ENCODE peak calls at places on chromosomes 3 and 15, in five cellular contexts. One of them, this sample, is unnamed.

GRCh38 chr3:59809016-59809415 is 759.2 kb upstream of the CFAP20DC start:
- DNase-seq in NCI-H1092 treated with DMSO at 0.1 percent for 48 hours: no peak
- DNase-seq in islet precursor cell: no peak
- DNase-seq in AML-193: no peak
- DNase-seq in K562: no peak
- DNase-seq in this sample: no peak

GRCh38 chr3:157204880-157205279 is 44.9 kb upstream of the CCNL1 start:
- DNase-seq in K562: no peak
- DNase-seq in NCI-H1092 treated with DMSO at 0.1 percent for 48 hours: no peak
- DNase-seq in islet precursor cell: no peak
- DNase-seq in AML-193: no peak
- DNase-seq in this sample: no peak

GRCh38 chr3:123658118-123658859 is 73.4 kb upstream of the HACD2 start:
- DNase-seq in K562: no peak
- DNase-seq in NCI-H1092 treated with DMSO at 0.1 percent for 48 hours: peak
- DNase-seq in islet precursor cell: no peak
- DNase-seq in AML-193: no peak
- DNase-seq in this sample: no peak

GRCh38 chr3:161682715-161683114 is 186.1 kb downstream of the OTOL1 start:
- DNase-seq in NCI-H1092 treated with DMSO at 0.1 percent for 48 hours: no peak
- DNase-seq in K562: no peak
- DNase-seq in AML-193: no peak
- DNase-seq in islet precursor cell: no peak
- DNase-seq in this sample: no peak

GRCh38 chr15:62979252-62979651 is 63.3 kb upstream of the TPM1 start:
- DNase-seq in AML-193: no peak
- DNase-seq in islet precursor cell: no peak
- DNase-seq in NCI-H1092 treated with DMSO at 0.1 percent for 48 hours: no peak
- DNase-seq in K562: no peak
- DNase-seq in this sample: no peak

GRCh38 chr15:89828324-89829145 is 13.9 kb upstream of the ANPEP start:
- DNase-seq in K562: no peak
- DNase-seq in NCI-H1092 treated with DMSO at 0.1 percent for 48 hours: no peak
- DNase-seq in islet precursor cell: peak
- DNase-seq in AML-193: no peak
- DNase-seq in this sample: no peak

GRCh38 chr3:127744216-127744815 is 71.6 kb downstream of the ABTB1 start:
- DNase-seq in AML-193: no peak
- DNase-seq in K562: no peak
- DNase-seq in islet precursor cell: no peak
- DNase-seq in NCI-H1092 treated with DMSO at 0.1 percent for 48 hours: no peak
- DNase-seq in this sample: no peak

GRCh38 chr15:85584791-85585360 is 204.5 kb downstream of the AKAP13 start:
- DNase-seq in islet precursor cell: no peak
- DNase-seq in AML-193: no peak
- DNase-seq in NCI-H1092 treated with DMSO at 0.1 percent for 48 hours: no peak
- DNase-seq in K562: no peak
- DNase-seq in this sample: no peak

GRCh38 chr15:100588638-100589242 is 13.2 kb downstream of the LINS1 start:
- DNase-seq in AML-193: no peak
- DNase-seq in NCI-H1092 treated with DMSO at 0.1 percent for 48 hours: no peak
- DNase-seq in K562: peak
- DNase-seq in islet precursor cell: no peak
- DNase-seq in this sample: no peak

GRCh38 chr3:43076857-43077256 is 29.0 kb downstream of the POMGNT2 start:
- DNase-seq in NCI-H1092 treated with DMSO at 0.1 percent for 48 hours: no peak
- DNase-seq in AML-193: no peak
- DNase-seq in K562: no peak
- DNase-seq in islet precursor cell: no peak
- DNase-seq in this sample: peak

GRCh38 chr3:150739877-150740645 is 22.9 kb downstream of the SIAH2 start:
- DNase-seq in K562: peak
- DNase-seq in islet precursor cell: no peak
- DNase-seq in NCI-H1092 treated with DMSO at 0.1 percent for 48 hours: no peak
- DNase-seq in AML-193: no peak
- DNase-seq in this sample: peak

GRCh38 chr15:51844747-51845426 is 15.4 kb downstream of the TMOD3 start:
- DNase-seq in AML-193: no peak
- DNase-seq in NCI-H1092 treated with DMSO at 0.1 percent for 48 hours: no peak
- DNase-seq in K562: no peak
- DNase-seq in islet precursor cell: no peak
- DNase-seq in this sample: no peak

GRCh38 chr3:103918336-103918735 is 1448.4 kb upstream of the ALCAM start:
- DNase-seq in AML-193: no peak
- DNase-seq in K562: no peak
- DNase-seq in islet precursor cell: no peak
- DNase-seq in NCI-H1092 treated with DMSO at 0.1 percent for 48 hours: no peak
- DNase-seq in this sample: no peak

GRCh38 chr15:60751985-60752952 is 273.3 kb upstream of the ICE2 start:
- DNase-seq in AML-193: no peak
- DNase-seq in NCI-H1092 treated with DMSO at 0.1 percent for 48 hours: no peak
- DNase-seq in K562: no peak
- DNase-seq in islet precursor cell: no peak
- DNase-seq in this sample: no peak

GRCh38 chr3:159158213-159158612 is 356.4 kb downstream of the MFSD1 start:
- DNase-seq in AML-193: no peak
- DNase-seq in NCI-H1092 treated with DMSO at 0.1 percent for 48 hours: no peak
- DNase-seq in islet precursor cell: no peak
- DNase-seq in K562: no peak
- DNase-seq in this sample: no peak

This sample was measured in osteocyte.